ENCODE peak calls at places on chromosomes 4 and X, in six cellular contexts. One of them, this sample, is unnamed.

GRCh38 chrX:26442340-26442739 is 226.4 kb downstream of the MAGEB5 start:
- DNase-seq in tibial nerve: no peak
- DNase-seq in left ventricle myocardium superior: no peak
- DNase-seq in bronchial epithelial cell: peak; percentile 2
- DNase-seq in HTR-8/SVneo: peak; percentile 13
- DNase-seq in stimulated activated CD4-positive, alpha-beta T cell treated with anti-CD3 and anti-CD28 coated beads, Interleukin-4, amount 100 ng/mL, for 24 hours: no peak
- DNase-seq in this sample: no peak

GRCh38 chr4:94412019-94413017 is 39.4 kb upstream of the PDLIM5 start:
- DNase-seq in tibial nerve: no peak
- DNase-seq in left ventricle myocardium superior: no peak
- DNase-seq in bronchial epithelial cell: peak; percentile 92
- DNase-seq in HTR-8/SVneo: peak; percentile 24
- DNase-seq in stimulated activated CD4-positive, alpha-beta T cell treated with anti-CD3 and anti-CD28 coated beads, Interleukin-4, amount 100 ng/mL, for 24 hours: no peak
- DNase-seq in this sample: no peak

GRCh38 chr4:137901114-137901513 is 341.0 kb downstream of the SLC7A11 start:
- DNase-seq in tibial nerve: no peak
- DNase-seq in left ventricle myocardium superior: no peak
- DNase-seq in bronchial epithelial cell: no peak
- DNase-seq in HTR-8/SVneo: no peak
- DNase-seq in stimulated activated CD4-positive, alpha-beta T cell treated with anti-CD3 and anti-CD28 coated beads, Interleukin-4, amount 100 ng/mL, for 24 hours: no peak
- DNase-seq in this sample: no peak

GRCh38 chr4:72902354-72902753 is 167.2 kb downstream of the COX18 start:
- DNase-seq in tibial nerve: no peak
- DNase-seq in left ventricle myocardium superior: no peak
- DNase-seq in bronchial epithelial cell: peak; percentile 15
- DNase-seq in HTR-8/SVneo: no peak
- DNase-seq in stimulated activated CD4-positive, alpha-beta T cell treated with anti-CD3 and anti-CD28 coated beads, Interleukin-4, amount 100 ng/mL, for 24 hours: no peak
- DNase-seq in this sample: no peak

GRCh38 chrX:153873282-153874090 is 12.5 kb downstream of the L1CAM start:
- DNase-seq in tibial nerve: no peak
- DNase-seq in left ventricle myocardium superior: no peak
- DNase-seq in bronchial epithelial cell: no peak
- DNase-seq in HTR-8/SVneo: no peak
- DNase-seq in stimulated activated CD4-positive, alpha-beta T cell treated with anti-CD3 and anti-CD28 coated beads, Interleukin-4, amount 100 ng/mL, for 24 hours: no peak
- DNase-seq in this sample: no peak

GRCh38 chr4:3013839-3014350 is 50.5 kb downstream of the GRK4 start:
- DNase-seq in tibial nerve: no peak
- DNase-seq in left ventricle myocardium superior: no peak
- DNase-seq in bronchial epithelial cell: no peak
- DNase-seq in HTR-8/SVneo: no peak
- DNase-seq in stimulated activated CD4-positive, alpha-beta T cell treated with anti-CD3 and anti-CD28 coated beads, Interleukin-4, amount 100 ng/mL, for 24 hours: peak; percentile 18
- DNase-seq in this sample: no peak

GRCh38 chrX:106905064-106905708 is 2.0 kb upstream of the RIPPLY1 start:
- DNase-seq in tibial nerve: no peak
- DNase-seq in left ventricle myocardium superior: no peak
- DNase-seq in bronchial epithelial cell: no peak
- DNase-seq in HTR-8/SVneo: no peak
- DNase-seq in stimulated activated CD4-positive, alpha-beta T cell treated with anti-CD3 and anti-CD28 coated beads, Interleukin-4, amount 100 ng/mL, for 24 hours: no peak
- DNase-seq in this sample: no peak

GRCh38 chr4:90715242-90715641 is 588.0 kb downstream of the CCSER1 start:
- DNase-seq in tibial nerve: no peak
- DNase-seq in left ventricle myocardium superior: no peak
- DNase-seq in bronchial epithelial cell: no peak
- DNase-seq in HTR-8/SVneo: no peak
- DNase-seq in stimulated activated CD4-positive, alpha-beta T cell treated with anti-CD3 and anti-CD28 coated beads, Interleukin-4, amount 100 ng/mL, for 24 hours: no peak
- DNase-seq in this sample: no peak

GRCh38 chr4:5399790-5400421 is 308.5 kb downstream of the EVC2 start:
- DNase-seq in tibial nerve: no peak
- DNase-seq in left ventricle myocardium superior: no peak
- DNase-seq in bronchial epithelial cell: peak; percentile 12
- DNase-seq in HTR-8/SVneo: peak; percentile 47
- DNase-seq in stimulated activated CD4-positive, alpha-beta T cell treated with anti-CD3 and anti-CD28 coated beads, Interleukin-4, amount 100 ng/mL, for 24 hours: no peak
- DNase-seq in this sample: no peak

GRCh38 chr4:44425614-44426208 is 22.9 kb downstream of the KCTD8 start:
- DNase-seq in tibial nerve: no peak
- DNase-seq in left ventricle myocardium superior: no peak
- DNase-seq in bronchial epithelial cell: peak; percentile 33
- DNase-seq in HTR-8/SVneo: no peak
- DNase-seq in stimulated activated CD4-positive, alpha-beta T cell treated with anti-CD3 and anti-CD28 coated beads, Interleukin-4, amount 100 ng/mL, for 24 hours: no peak
- DNase-seq in this sample: no peak

GRCh38 chr4:26076000-26076587 is 162.1 kb downstream of the SMIM20 start:
- DNase-seq in tibial nerve: no peak
- DNase-seq in left ventricle myocardium superior: no peak
- DNase-seq in bronchial epithelial cell: peak; percentile 83
- DNase-seq in HTR-8/SVneo: no peak
- DNase-seq in stimulated activated CD4-positive, alpha-beta T cell treated with anti-CD3 and anti-CD28 coated beads, Interleukin-4, amount 100 ng/mL, for 24 hours: peak; percentile 71
- DNase-seq in this sample: no peak

GRCh38 chr4:132001542-132001941 is 1147.6 kb upstream of the PCDH10 start:
- DNase-seq in tibial nerve: no peak
- DNase-seq in left ventricle myocardium superior: no peak
- DNase-seq in bronchial epithelial cell: peak; percentile 86
- DNase-seq in HTR-8/SVneo: peak; percentile 24
- DNase-seq in stimulated activated CD4-positive, alpha-beta T cell treated with anti-CD3 and anti-CD28 coated beads, Interleukin-4, amount 100 ng/mL, for 24 hours: no peak
- DNase-seq in this sample: no peak

GRCh38 chrX:72110051-72110926 is 21.4 kb downstream of the RTL5 start:
- DNase-seq in tibial nerve: no peak
- DNase-seq in left ventricle myocardium superior: no peak
- DNase-seq in bronchial epithelial cell: no peak
- DNase-seq in HTR-8/SVneo: no peak
- DNase-seq in stimulated activated CD4-positive, alpha-beta T cell treated with anti-CD3 and anti-CD28 coated beads, Interleukin-4, amount 100 ng/mL, for 24 hours: no peak
- DNase-seq in this sample: no peak

GRCh38 chr4:13711233-13711775 is 83.8 kb upstream of the BOD1L1 start:
- DNase-seq in tibial nerve: no peak
- DNase-seq in left ventricle myocardium superior: no peak
- DNase-seq in bronchial epithelial cell: no peak
- DNase-seq in HTR-8/SVneo: no peak
- DNase-seq in stimulated activated CD4-positive, alpha-beta T cell treated with anti-CD3 and anti-CD28 coated beads, Interleukin-4, amount 100 ng/mL, for 24 hours: no peak
- DNase-seq in this sample: no peak

GRCh38 chr4:102594000-102594399 is 92.8 kb downstream of the NFKB1 start:
- DNase-seq in tibial nerve: no peak
- DNase-seq in left ventricle myocardium superior: no peak
- DNase-seq in bronchial epithelial cell: peak; percentile 80
- DNase-seq in HTR-8/SVneo: no peak
- DNase-seq in stimulated activated CD4-positive, alpha-beta T cell treated with anti-CD3 and anti-CD28 coated beads, Interleukin-4, amount 100 ng/mL, for 24 hours: no peak
- DNase-seq in this sample: no peak

GRCh38 chrX:136146614-136147319 is 566 bp upstream of the FHL1 start:
- DNase-seq in tibial nerve: no peak
- DNase-seq in left ventricle myocardium superior: peak; percentile 35
- DNase-seq in bronchial epithelial cell: no peak
- DNase-seq in HTR-8/SVneo: no peak
- DNase-seq in stimulated activated CD4-positive, alpha-beta T cell treated with anti-CD3 and anti-CD28 coated beads, Interleukin-4, amount 100 ng/mL, for 24 hours: peak; percentile 9
- DNase-seq in this sample: no peak

GRCh38 chr4:105859233-105859632 is 36.0 kb upstream of the NPNT start:
- DNase-seq in tibial nerve: no peak
- DNase-seq in left ventricle myocardium superior: no peak
- DNase-seq in bronchial epithelial cell: peak; percentile 86
- DNase-seq in HTR-8/SVneo: peak; percentile 5
- DNase-seq in stimulated activated CD4-positive, alpha-beta T cell treated with anti-CD3 and anti-CD28 coated beads, Interleukin-4, amount 100 ng/mL, for 24 hours: no peak
- DNase-seq in this sample: no peak

GRCh38 chr4:119172223-119172622 is 36.6 kb downstream of the MYOZ2 start:
- DNase-seq in tibial nerve: no peak
- DNase-seq in left ventricle myocardium superior: no peak
- DNase-seq in bronchial epithelial cell: peak; percentile 18
- DNase-seq in HTR-8/SVneo: no peak
- DNase-seq in stimulated activated CD4-positive, alpha-beta T cell treated with anti-CD3 and anti-CD28 coated beads, Interleukin-4, amount 100 ng/mL, for 24 hours: no peak
- DNase-seq in this sample: no peak

GRCh38 chr4:134382478-134383227 is 181.1 kb upstream of the PABPC4L start:
- DNase-seq in tibial nerve: no peak
- DNase-seq in left ventricle myocardium superior: no peak
- DNase-seq in bronchial epithelial cell: no peak
- DNase-seq in HTR-8/SVneo: no peak
- DNase-seq in stimulated activated CD4-positive, alpha-beta T cell treated with anti-CD3 and anti-CD28 coated beads, Interleukin-4, amount 100 ng/mL, for 24 hours: no peak
- DNase-seq in this sample: no peak

GRCh38 chrX:30874851-30875250 is 14.2 kb downstream of the TAB3 start:
- DNase-seq in tibial nerve: no peak
- DNase-seq in left ventricle myocardium superior: no peak
- DNase-seq in bronchial epithelial cell: peak; percentile 45
- DNase-seq in HTR-8/SVneo: no peak
- DNase-seq in stimulated activated CD4-positive, alpha-beta T cell treated with anti-CD3 and anti-CD28 coated beads, Interleukin-4, amount 100 ng/mL, for 24 hours: no peak
- DNase-seq in this sample: no peak

GRCh38 chrX:14026121-14026520 is 3.6 kb downstream of the GEMIN8 start:
- DNase-seq in tibial nerve: no peak
- DNase-seq in left ventricle myocardium superior: no peak
- DNase-seq in bronchial epithelial cell: no peak
- DNase-seq in HTR-8/SVneo: no peak
- DNase-seq in stimulated activated CD4-positive, alpha-beta T cell treated with anti-CD3 and anti-CD28 coated beads, Interleukin-4, amount 100 ng/mL, for 24 hours: no peak
- DNase-seq in this sample: no peak

GRCh38 chr4:122765702-122766352 is 33.3 kb downstream of the BBS12 start:
- DNase-seq in tibial nerve: no peak
- DNase-seq in left ventricle myocardium superior: no peak
- DNase-seq in bronchial epithelial cell: peak; percentile 88
- DNase-seq in HTR-8/SVneo: no peak
- DNase-seq in stimulated activated CD4-positive, alpha-beta T cell treated with anti-CD3 and anti-CD28 coated beads, Interleukin-4, amount 100 ng/mL, for 24 hours: no peak
- DNase-seq in this sample: no peak

GRCh38 chr4:69832326-69833030 is 27.5 kb downstream of the SULT1E1 start:
- DNase-seq in tibial nerve: no peak
- DNase-seq in left ventricle myocardium superior: no peak
- DNase-seq in bronchial epithelial cell: peak; percentile 17
- DNase-seq in HTR-8/SVneo: no peak
- DNase-seq in stimulated activated CD4-positive, alpha-beta T cell treated with anti-CD3 and anti-CD28 coated beads, Interleukin-4, amount 100 ng/mL, for 24 hours: no peak
- DNase-seq in this sample: no peak

GRCh38 chrX:123084797-123085196 is 99.3 kb upstream of the GRIA3 start:
- DNase-seq in tibial nerve: no peak
- DNase-seq in left ventricle myocardium superior: no peak
- DNase-seq in bronchial epithelial cell: peak; percentile 87
- DNase-seq in HTR-8/SVneo: no peak
- DNase-seq in stimulated activated CD4-positive, alpha-beta T cell treated with anti-CD3 and anti-CD28 coated beads, Interleukin-4, amount 100 ng/mL, for 24 hours: no peak
- DNase-seq in this sample: no peak

This sample was measured in iPS DF 19.7.